ENCODE peak calls at places on chromosomes 5 and 9, in ten cellular contexts. T is WERI-Rb-1, U is left ventricle myocardium inferior, Y is psoas muscle, P is endothelial cell, Z is AG04449, N is RWPE1, B is GM20000, C is PC-3, G is astrocyte of the spinal cord. M is an unnamed sample.

GRCh38 chr5:1783214-1783551 is 16.5 kb downstream of the MRPL36 start:
- DNase-seq in T (no peak), U (peak), Y (no peak), P (no peak), Z (no peak), N (no peak), B (peak), C (no peak), G (no peak), M (peak)

GRCh38 chr9:119556129-119556875 is 187.1 kb upstream of the BRINP1 start:
- DNase-seq in T (peak), U (peak), Y (peak), P (peak), Z (no peak), N (peak), B (peak), C (peak), G (peak), M (peak)

GRCh38 chr5:171857537-171857936 is 71.9 kb downstream of the SMIM23 start:
- DNase-seq in T (no peak), U (no peak), Y (no peak), P (no peak), Z (no peak), N (no peak), B (no peak), C (no peak), G (peak), M (no peak)

GRCh38 chr9:98146101-98146991 is 27.3 kb upstream of the TRIM14 start:
- DNase-seq in T (no peak), U (peak), Y (no peak), P (no peak), Z (no peak), N (peak), B (peak), C (peak), G (no peak), M (no peak)

GRCh38 chr5:135129307-135129706 is 95.3 kb upstream of the PITX1 start:
- DNase-seq in T (no peak), U (no peak), Y (no peak), P (no peak), Z (no peak), N (no peak), B (no peak), C (no peak), G (no peak), M (no peak)

GRCh38 chr5:54904425-54904824 is 81.0 kb downstream of the ESM1 start:
- DNase-seq in T (no peak), U (no peak), Y (no peak), P (peak), Z (no peak), N (peak), B (no peak), C (peak), G (peak), M (no peak)

GRCh38 chr5:32645246-32645645 is 59.9 kb downstream of the SUB1 start:
- DNase-seq in T (no peak), U (no peak), Y (no peak), P (no peak), Z (no peak), N (no peak), B (no peak), C (no peak), G (no peak), M (peak)

GRCh38 chr5:167587768-167588167 is 703.7 kb upstream of the WWC1 start:
- DNase-seq in T (peak), U (no peak), Y (no peak), P (peak), Z (no peak), N (peak), B (no peak), C (peak), G (peak), M (no peak)

GRCh38 chr9:110744753-110745522 is 76.3 kb downstream of the MUSK start:
- DNase-seq in T (no peak), U (no peak), Y (peak), P (no peak), Z (peak), N (peak), B (no peak), C (peak), G (peak), M (no peak)

GRCh38 chr9:93950619-93951601 is 4.2 kb downstream of the BARX1 start:
- DNase-seq in T (no peak), U (no peak), Y (no peak), P (no peak), Z (no peak), N (no peak), B (peak), C (peak), G (no peak), M (peak)

GRCh38 chr5:142151436-142152382 is 43.1 kb downstream of the NDFIP1 start:
- DNase-seq in T (peak), U (no peak), Y (no peak), P (peak), Z (peak), N (peak), B (peak), C (peak), G (peak), M (peak)

GRCh38 chr5:154380263-154380662 is 65.5 kb upstream of the SAP30L start:
- DNase-seq in T (no peak), U (no peak), Y (no peak), P (no peak), Z (no peak), N (no peak), B (no peak), C (no peak), G (peak), M (no peak)

GRCh38 chr5:53027913-53028312 is 38.8 kb downstream of the ITGA2 start:
- DNase-seq in T (no peak), U (peak), Y (peak), P (no peak), Z (no peak), N (peak), B (no peak), C (peak), G (peak), M (no peak)

GRCh38 chr5:102628449-102629175 is 126.5 kb upstream of the PAM start:
- DNase-seq in T (no peak), U (no peak), Y (no peak), P (no peak), Z (no peak), N (peak), B (no peak), C (peak), G (peak), M (no peak)

GRCh38 chr5:167064199-167064811 is 1227.1 kb upstream of the WWC1 start:
- DNase-seq in T (peak), U (no peak), Y (no peak), P (no peak), Z (no peak), N (no peak), B (no peak), C (no peak), G (no peak), M (no peak)

GRCh38 chr5:167030500-167031120 is 1260.8 kb upstream of the WWC1 start:
- DNase-seq in T (peak), U (no peak), Y (no peak), P (peak), Z (no peak), N (no peak), B (peak), C (no peak), G (no peak), M (no peak)

GRCh38 chr5:123089572-123089970 is 530 bp downstream of the PRDM6 start:
- DNase-seq in T (peak), U (peak), Y (peak), P (peak), Z (no peak), N (no peak), B (peak), C (no peak), G (peak), M (no peak)

GRCh38 chr9:86955003-86955402 is 7.7 kb upstream of the GAS1 start:
- DNase-seq in T (no peak), U (no peak), Y (no peak), P (no peak), Z (no peak), N (no peak), B (no peak), C (no peak), G (no peak), M (no peak)

GRCh38 chr5:23302438-23302837 is 205.0 kb upstream of the PRDM9 start:
- DNase-seq in T (no peak), U (no peak), Y (no peak), P (no peak), Z (no peak), N (no peak), B (no peak), C (no peak), G (no peak), M (no peak)

GRCh38 chr5:131634666-131634995 is 398 bp downstream of the RAPGEF6 start:
- DNase-seq in T (peak), U (peak), Y (no peak), P (peak), Z (no peak), N (peak), B (peak), C (peak), G (peak), M (peak)

GRCh38 chr5:131635755-131636479 is 888 bp upstream of the RAPGEF6 start:
- DNase-seq in T (no peak), U (no peak), Y (no peak), P (no peak), Z (no peak), N (no peak), B (no peak), C (no peak), G (no peak), M (peak)

GRCh38 chr5:131637694-131638093 is 2.7 kb upstream of the RAPGEF6 start:
- DNase-seq in T (no peak), U (no peak), Y (no peak), P (no peak), Z (no peak), N (no peak), B (no peak), C (no peak), G (no peak), M (no peak)

GRCh38 chr5:131633830-131634229 is 1.2 kb downstream of the RAPGEF6 start:
- DNase-seq in T (no peak), U (no peak), Y (no peak), P (no peak), Z (no peak), N (no peak), B (peak), C (no peak), G (no peak), M (peak)

GRCh38 chr5:131634996-131635754 is at the start of gene RAPGEF6:
- DNase-seq in T (peak), U (peak), Y (peak), P (peak), Z (peak), N (peak), B (peak), C (peak), G (peak), M (peak)
- TF ChIP-seq CTCF in T (no peak), U (peak), Y (no peak), P (no peak), Z (no peak), N (no peak), B (no peak), C (no peak), G (peak), M (no peak)

GRCh38 chr5:69414885-69415583 is at the start of gene MARVELD2:
- DNase-seq in T (peak), U (peak), Y (peak), P (peak), Z (no peak), N (peak), B (peak), C (peak), G (peak), M (peak)
- TF ChIP-seq CTCF in T (peak), U (peak), Y (no peak), P (no peak), Z (no peak), N (peak), B (no peak), C (peak), G (peak), M (no peak)

DNA sequence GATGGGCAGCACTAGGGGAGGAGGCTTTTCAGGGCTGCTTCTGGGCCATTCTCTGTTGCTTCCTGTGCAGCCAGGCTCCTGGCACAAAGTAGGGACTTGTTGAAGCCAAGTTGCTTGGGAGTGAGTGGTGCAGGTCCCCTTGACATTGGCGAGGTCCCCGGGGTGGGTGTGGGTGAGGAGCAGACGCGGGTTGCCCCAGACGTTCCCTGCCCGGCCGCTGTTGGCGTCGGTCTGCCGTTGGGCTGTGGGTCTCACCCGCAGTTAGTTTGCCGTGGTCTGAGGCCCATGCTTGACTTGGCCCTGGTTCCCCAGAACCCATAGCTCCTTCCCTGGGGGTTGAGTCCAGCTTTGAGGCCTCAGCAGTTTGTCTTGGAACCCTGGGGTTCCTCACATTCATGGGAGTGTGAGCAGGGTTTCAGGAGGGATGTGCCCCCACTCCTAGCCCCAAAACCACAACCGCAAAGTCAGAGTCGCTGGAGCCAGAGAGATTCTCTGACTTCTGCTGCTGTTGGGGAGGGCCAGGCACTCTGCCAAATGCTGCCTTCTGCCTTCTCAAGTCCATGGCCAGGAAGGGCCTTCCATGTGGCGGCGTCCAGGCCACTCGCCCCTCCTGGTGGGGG is 77.5 kb downstream of the RXRA start:
- DNase-seq in T (no peak), U (peak), Y (peak), P (no peak), Z (peak), N (no peak), B (peak), C (no peak), G (peak), M (peak)
- TF ChIP-seq CTCF in T (no peak), U (no peak), Y (no peak), P (no peak), Z (no peak), N (no peak), B (no peak), C (no peak), G (peak), M (no peak)

GRCh38 chr9:34560574-34561229 is 28.8 kb downstream of the CNTFR start:
- DNase-seq in T (no peak), U (no peak), Y (peak), P (no peak), Z (no peak), N (no peak), B (no peak), C (no peak), G (no peak), M (no peak)

GRCh38 chr9:34564617-34565016 is 24.9 kb downstream of the CNTFR start:
- DNase-seq in T (no peak), U (no peak), Y (peak), P (no peak), Z (no peak), N (no peak), B (no peak), C (no peak), G (no peak), M (no peak)

GRCh38 chr9:34563262-34563661 is 26.3 kb downstream of the CNTFR start:
- DNase-seq in T (no peak), U (no peak), Y (no peak), P (no peak), Z (no peak), N (no peak), B (no peak), C (no peak), G (no peak), M (no peak)

GRCh38 chr9:34559616-34560546 is 29.6 kb downstream of the CNTFR start:
- DNase-seq in T (peak), U (peak), Y (peak), P (no peak), Z (no peak), N (peak), B (no peak), C (no peak), G (no peak), M (no peak)

DNA sequence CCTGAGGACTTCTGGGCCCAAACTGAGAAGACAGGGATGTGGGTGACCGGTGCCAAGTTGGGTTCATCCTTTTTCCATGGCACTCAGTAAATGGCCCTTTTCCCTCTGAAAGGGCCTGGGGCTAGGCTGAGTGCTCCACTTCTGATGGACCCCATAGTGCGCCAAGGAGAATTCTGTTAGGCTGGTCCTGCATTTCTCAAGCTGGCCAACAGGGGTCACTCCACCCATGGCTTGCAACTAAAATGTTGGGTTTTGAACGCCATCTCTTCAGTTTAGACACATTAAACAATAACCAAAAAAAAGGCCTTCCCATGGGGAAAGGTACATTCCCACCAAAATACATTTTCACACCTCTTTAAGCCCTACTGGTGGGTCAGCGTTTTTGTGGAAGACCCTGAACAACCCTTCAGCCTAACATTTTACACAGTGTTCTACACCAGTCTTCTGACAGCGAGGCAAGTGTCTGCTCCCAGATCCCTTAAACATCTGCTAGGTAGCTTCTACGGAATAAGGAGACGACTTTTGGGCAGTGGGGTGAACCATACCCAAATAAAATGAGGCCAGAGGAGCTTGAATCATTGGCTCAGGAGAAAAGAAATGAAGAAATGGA is 27.3 kb downstream of the CNTFR start:
- DNase-seq in T (no peak), U (no peak), Y (no peak), P (no peak), Z (no peak), N (no peak), B (no peak), C (peak), G (no peak), M (peak)
- TF ChIP-seq CTCF in T (peak), U (peak), Y (peak), P (peak), Z (peak), N (no peak), B (peak), C (peak), G (peak), M (peak)

GRCh38 chr9:12699529-12699928 is 6.3 kb downstream of the TYRP1 start:
- DNase-seq in T (no peak), U (no peak), Y (no peak), P (no peak), Z (no peak), N (no peak), B (no peak), C (peak), G (peak), M (no peak)
- TF ChIP-seq CTCF in T (peak), U (peak), Y (no peak), P (peak), Z (peak), N (peak), B (no peak), C (no peak), G (peak), M (no peak)

GRCh38 chr5:101364469-101364868 is 461.4 kb upstream of the ST8SIA4 start:
- DNase-seq in T (no peak), U (no peak), Y (no peak), P (no peak), Z (no peak), N (no peak), B (no peak), C (no peak), G (no peak), M (no peak)

GRCh38 chr5:101362067-101362466 is 459.0 kb upstream of the ST8SIA4 start:
- DNase-seq in T (no peak), U (no peak), Y (no peak), P (no peak), Z (no peak), N (no peak), B (no peak), C (no peak), G (no peak), M (no peak)
- TF ChIP-seq CTCF in T (no peak), U (no peak), Y (no peak), P (no peak), Z (no peak), N (no peak), B (no peak), C (no peak), G (no peak), M (no peak)

M was measured in activated CD8-positive, alpha-beta T cell treated with anti-CD3 and anti-CD28 coated beads for 36 hours.